ENCODE peak calls at places on chromosomes 13 and 19, in nine cellular contexts. One of them, this sample, is unnamed.

GRCh38 chr13:106533101-106533939 is 2.1 kb downstream of the EFNB2 start:
- DNase-seq in transverse colon: peak; percentile 89
- DNase-seq in aorta: peak; percentile 91
- DNase-seq in pancreas: peak; percentile 89
- DNase-seq in tibial artery: peak; percentile 77
- DNase-seq in psoas muscle: peak; percentile 78
- DNase-seq in heart right ventricle: peak; percentile 86
- DNase-seq in thyroid gland: peak; percentile 90
- DNase-seq in suprapubic skin: peak; percentile 87
- DNase-seq in this sample: no peak

GRCh38 chr13:80744147-80744914 is 403.4 kb upstream of the SPRY2 start:
- DNase-seq in heart right ventricle: no peak
- DNase-seq in pancreas: no peak
- DNase-seq in thyroid gland: no peak
- DNase-seq in suprapubic skin: no peak
- DNase-seq in psoas muscle: no peak
- DNase-seq in tibial artery: no peak
- DNase-seq in aorta: no peak
- DNase-seq in transverse colon: no peak
- DNase-seq in this sample: no peak

GRCh38 chr13:114282143-114282685 is 813 bp downstream of the UPF3A start:
- DNase-seq in aorta: peak; percentile 53
- DNase-seq in tibial artery: peak; percentile 29
- DNase-seq in heart right ventricle: peak; percentile 38
- DNase-seq in thyroid gland: peak; percentile 42
- DNase-seq in psoas muscle: peak; percentile 29
- DNase-seq in suprapubic skin: peak; percentile 83
- DNase-seq in pancreas: peak; percentile 72
- DNase-seq in transverse colon: peak; percentile 44
- DNase-seq in this sample: no peak

GRCh38 chr19:38362076-38362945 is 12.1 kb upstream of the PSMD8 start:
- DNase-seq in tibial artery: peak; percentile 72
- DNase-seq in transverse colon: peak; percentile 89
- DNase-seq in suprapubic skin: peak; percentile 92
- DNase-seq in pancreas: peak; percentile 89
- DNase-seq in psoas muscle: peak; percentile 83
- DNase-seq in thyroid gland: peak; percentile 82
- DNase-seq in heart right ventricle: peak; percentile 86
- DNase-seq in aorta: peak; percentile 92
- DNase-seq in this sample: peak; percentile 58

GRCh38 chr13:110882972-110883371 is 31.9 kb downstream of the ANKRD10 start:
- DNase-seq in heart right ventricle: no peak
- DNase-seq in aorta: no peak
- DNase-seq in psoas muscle: no peak
- DNase-seq in suprapubic skin: no peak
- DNase-seq in thyroid gland: no peak
- DNase-seq in pancreas: no peak
- DNase-seq in transverse colon: no peak
- DNase-seq in tibial artery: no peak
- DNase-seq in this sample: no peak

GRCh38 chr19:4597975-4598671 is 38.6 kb upstream of the SEMA6B start:
- DNase-seq in pancreas: no peak
- DNase-seq in aorta: peak; percentile 61
- DNase-seq in psoas muscle: no peak
- DNase-seq in tibial artery: no peak
- DNase-seq in suprapubic skin: no peak
- DNase-seq in transverse colon: peak; percentile 40
- DNase-seq in heart right ventricle: peak; percentile 52
- DNase-seq in thyroid gland: no peak
- DNase-seq in this sample: no peak

GRCh38 chr19:57655443-57655842 is 13.3 kb upstream of the ZSCAN4 start:
- DNase-seq in pancreas: no peak
- DNase-seq in aorta: no peak
- DNase-seq in psoas muscle: no peak
- DNase-seq in suprapubic skin: no peak
- DNase-seq in tibial artery: no peak
- DNase-seq in transverse colon: no peak
- DNase-seq in heart right ventricle: no peak
- DNase-seq in thyroid gland: no peak
- DNase-seq in this sample: no peak

GRCh38 chr13:25990801-25991200 is 61.0 kb downstream of the SHISA2 start:
- DNase-seq in aorta: no peak
- DNase-seq in suprapubic skin: no peak
- DNase-seq in transverse colon: no peak
- DNase-seq in pancreas: no peak
- DNase-seq in heart right ventricle: no peak
- DNase-seq in psoas muscle: no peak
- DNase-seq in thyroid gland: no peak
- DNase-seq in tibial artery: no peak
- DNase-seq in this sample: no peak

GRCh38 chr13:45511310-45512147 is 46.8 kb downstream of the COG3 start:
- DNase-seq in suprapubic skin: no peak
- DNase-seq in pancreas: no peak
- DNase-seq in thyroid gland: peak; percentile 9
- DNase-seq in heart right ventricle: no peak
- DNase-seq in psoas muscle: no peak
- DNase-seq in tibial artery: no peak
- DNase-seq in aorta: no peak
- DNase-seq in transverse colon: no peak
- DNase-seq in this sample: peak; percentile 43

GRCh38 chr13:59546178-59546577 is 617.5 kb downstream of the DIAPH3 start:
- DNase-seq in pancreas: no peak
- DNase-seq in thyroid gland: no peak
- DNase-seq in aorta: no peak
- DNase-seq in psoas muscle: no peak
- DNase-seq in tibial artery: no peak
- DNase-seq in transverse colon: no peak
- DNase-seq in suprapubic skin: no peak
- DNase-seq in heart right ventricle: no peak
- DNase-seq in this sample: no peak

GRCh38 chr19:49538643-49539042 is 10.8 kb downstream of the RCN3 start:
- DNase-seq in suprapubic skin: no peak
- DNase-seq in aorta: no peak
- DNase-seq in tibial artery: no peak
- DNase-seq in thyroid gland: no peak
- DNase-seq in pancreas: no peak
- DNase-seq in psoas muscle: no peak
- DNase-seq in transverse colon: no peak
- DNase-seq in heart right ventricle: no peak
- DNase-seq in this sample: no peak

GRCh38 chr19:49889687-49890348 is 6.9 kb downstream of the IL4I1 start:
- DNase-seq in suprapubic skin: no peak
- DNase-seq in psoas muscle: peak; percentile 82
- DNase-seq in tibial artery: peak; percentile 69
- DNase-seq in transverse colon: peak; percentile 71
- DNase-seq in heart right ventricle: peak; percentile 80
- DNase-seq in pancreas: peak; percentile 68
- DNase-seq in thyroid gland: peak; percentile 75
- DNase-seq in aorta: peak; percentile 83
- DNase-seq in this sample: peak; percentile 53

GRCh38 chr19:36417752-36418286 is 625 bp downstream of the ZFP82 start:
- DNase-seq in tibial artery: no peak
- DNase-seq in aorta: peak; percentile 41
- DNase-seq in thyroid gland: no peak
- DNase-seq in pancreas: no peak
- DNase-seq in heart right ventricle: peak; percentile 13
- DNase-seq in psoas muscle: no peak
- DNase-seq in transverse colon: no peak
- DNase-seq in suprapubic skin: no peak
- DNase-seq in this sample: no peak

GRCh38 chr19:13149628-13150186 is 468 bp downstream of the STX10 start:
- DNase-seq in aorta: peak; percentile 82
- DNase-seq in psoas muscle: peak; percentile 62
- DNase-seq in pancreas: peak; percentile 89
- DNase-seq in transverse colon: peak; percentile 68
- DNase-seq in tibial artery: no peak
- DNase-seq in thyroid gland: peak; percentile 63
- DNase-seq in heart right ventricle: peak; percentile 58
- DNase-seq in suprapubic skin: no peak
- DNase-seq in this sample: no peak

GRCh38 chr19:41357746-41358145 is 4.0 kb upstream of the TGFB1 start:
- DNase-seq in thyroid gland: no peak
- DNase-seq in aorta: no peak
- DNase-seq in heart right ventricle: no peak
- DNase-seq in psoas muscle: no peak
- DNase-seq in transverse colon: no peak
- DNase-seq in pancreas: no peak
- DNase-seq in tibial artery: no peak
- DNase-seq in suprapubic skin: no peak
- DNase-seq in this sample: no peak
- H3K4me1 ChIP-seq in thyroid gland: peaks cover 12% of the 10 kb centered on the region
- H3K4me1 ChIP-seq in aorta: no peaks in the 10 kb centered on the region
- H3K4me1 ChIP-seq in heart right ventricle: peaks cover 27% of the 10 kb centered on the region
- H3K4me1 ChIP-seq in psoas muscle: peaks cover 3% of the 10 kb centered on the region
- H3K4me1 ChIP-seq in transverse colon: peaks cover 20% of the 10 kb centered on the region
- H3K4me1 ChIP-seq in pancreas: peaks cover 2% of the 10 kb centered on the region
- H3K4me1 ChIP-seq in tibial artery: no peaks in the 10 kb centered on the region
- H3K4me1 ChIP-seq in suprapubic skin: peaks cover 33% of the 10 kb centered on the region
- H3K4me1 ChIP-seq in this sample: peaks cover 11% of the 10 kb centered on the region

GRCh38 chr19:10748924-10749434 is 31.1 kb downstream of the DNM2 start:
- DNase-seq in psoas muscle: peak; percentile 39
- DNase-seq in transverse colon: peak; percentile 86
- DNase-seq in thyroid gland: peak; percentile 45
- DNase-seq in suprapubic skin: no peak
- DNase-seq in tibial artery: no peak
- DNase-seq in heart right ventricle: peak; percentile 60
- DNase-seq in aorta: peak; percentile 67
- DNase-seq in pancreas: peak; percentile 95
- DNase-seq in this sample: peak; percentile 56

GRCh38 chr19:10747271-10747670 is 29.4 kb downstream of the DNM2 start:
- DNase-seq in tibial artery: no peak
- DNase-seq in thyroid gland: no peak
- DNase-seq in suprapubic skin: no peak
- DNase-seq in aorta: no peak
- DNase-seq in heart right ventricle: no peak
- DNase-seq in transverse colon: peak; percentile 88
- DNase-seq in psoas muscle: no peak
- DNase-seq in pancreas: peak; percentile 44
- DNase-seq in this sample: no peak

GRCh38 chr19:10747674-10748073 is 29.8 kb downstream of the DNM2 start:
- DNase-seq in aorta: no peak
- DNase-seq in transverse colon: peak; percentile 45
- DNase-seq in thyroid gland: no peak
- DNase-seq in suprapubic skin: no peak
- DNase-seq in heart right ventricle: no peak
- DNase-seq in tibial artery: no peak
- DNase-seq in pancreas: no peak
- DNase-seq in psoas muscle: no peak
- DNase-seq in this sample: no peak

GRCh38 chr19:10749435-10750384 is 31.8 kb downstream of the DNM2 start:
- DNase-seq in psoas muscle: no peak
- DNase-seq in aorta: no peak
- DNase-seq in tibial artery: no peak
- DNase-seq in pancreas: peak; percentile 86
- DNase-seq in suprapubic skin: no peak
- DNase-seq in transverse colon: peak; percentile 84
- DNase-seq in thyroid gland: no peak
- DNase-seq in heart right ventricle: no peak
- DNase-seq in this sample: no peak

GRCh38 chr19:10748195-10748923 is 30.5 kb downstream of the DNM2 start:
- DNase-seq in tibial artery: no peak
- DNase-seq in suprapubic skin: no peak
- DNase-seq in psoas muscle: no peak
- DNase-seq in thyroid gland: no peak
- DNase-seq in transverse colon: no peak
- DNase-seq in aorta: no peak
- DNase-seq in pancreas: peak; percentile 64
- DNase-seq in heart right ventricle: no peak
- DNase-seq in this sample: no peak
- H3K4me1 ChIP-seq in tibial artery: peaks cover 28% of the 10 kb centered on the region
- H3K4me1 ChIP-seq in suprapubic skin: peaks cover 77% of the 10 kb centered on the region
- H3K4me1 ChIP-seq in psoas muscle: peaks cover 47% of the 10 kb centered on the region
- H3K4me1 ChIP-seq in thyroid gland: peaks cover 58% of the 10 kb centered on the region
- H3K4me1 ChIP-seq in transverse colon: peaks cover 97% of the 10 kb centered on the region
- H3K4me1 ChIP-seq in aorta: no peaks in the 10 kb centered on the region
- H3K4me1 ChIP-seq in pancreas: peaks cover 55% of the 10 kb centered on the region
- H3K4me1 ChIP-seq in heart right ventricle: peaks cover 83% of the 10 kb centered on the region
- H3K4me1 ChIP-seq in this sample: peaks cover 70% of the 10 kb centered on the region

DNA sequence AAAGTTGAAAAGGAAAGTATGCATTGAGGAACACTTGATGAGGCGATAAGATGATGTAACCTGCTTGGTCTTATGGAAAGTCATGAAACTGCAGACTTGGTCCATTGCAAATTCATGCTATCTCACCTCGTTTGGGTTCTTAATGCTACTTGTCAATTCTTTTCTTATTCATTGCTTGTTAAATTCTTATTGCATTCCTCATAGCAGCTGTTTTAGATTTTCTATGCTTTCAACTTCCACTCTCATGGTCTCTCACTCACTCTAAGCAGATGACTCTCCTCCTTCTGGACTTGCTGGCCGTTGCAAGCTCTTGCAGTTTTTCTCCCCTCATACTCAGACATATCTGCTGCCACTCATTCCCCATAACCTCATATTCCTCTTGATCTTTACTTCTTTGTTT is 67.8 kb upstream of the CSNK1A1L start:
- DNase-seq in suprapubic skin: no peak
- DNase-seq in aorta: no peak
- DNase-seq in thyroid gland: no peak
- DNase-seq in tibial artery: no peak
- DNase-seq in heart right ventricle: no peak
- DNase-seq in transverse colon: no peak
- DNase-seq in pancreas: no peak
- DNase-seq in psoas muscle: no peak
- DNase-seq in this sample: no peak
- H3K4me1 ChIP-seq in suprapubic skin: peaks cover 15% of the 10 kb centered on the region
- H3K4me1 ChIP-seq in aorta: no peaks in the 10 kb centered on the region
- H3K4me1 ChIP-seq in thyroid gland: no peaks in the 10 kb centered on the region
- H3K4me1 ChIP-seq in tibial artery: no peaks in the 10 kb centered on the region
- H3K4me1 ChIP-seq in heart right ventricle: no peaks in the 10 kb centered on the region
- H3K4me1 ChIP-seq in transverse colon: peaks cover 14% of the 10 kb centered on the region
- H3K4me1 ChIP-seq in pancreas: no peaks in the 10 kb centered on the region
- H3K4me1 ChIP-seq in psoas muscle: no peaks in the 10 kb centered on the region
- H3K4me1 ChIP-seq in this sample: no peaks in the 10 kb centered on the region

GRCh38 chr19:11422163-11423068 is 3.3 kb upstream of the RGL3 start:
- DNase-seq in heart right ventricle: peak; percentile 87
- DNase-seq in psoas muscle: peak; percentile 70
- DNase-seq in tibial artery: peak; percentile 79
- DNase-seq in transverse colon: peak; percentile 87
- DNase-seq in suprapubic skin: peak; percentile 91
- DNase-seq in aorta: peak; percentile 93
- DNase-seq in pancreas: peak; percentile 91
- DNase-seq in thyroid gland: peak; percentile 89
- DNase-seq in this sample: no peak

GRCh38 chr19:11420894-11421606 is 1.9 kb upstream of the RGL3 start:
- DNase-seq in heart right ventricle: peak; percentile 54
- DNase-seq in thyroid gland: peak; percentile 6
- DNase-seq in transverse colon: no peak
- DNase-seq in psoas muscle: peak; percentile 42
- DNase-seq in pancreas: peak; percentile 74
- DNase-seq in aorta: peak; percentile 81
- DNase-seq in suprapubic skin: no peak
- DNase-seq in tibial artery: peak; percentile 30
- DNase-seq in this sample: no peak

GRCh38 chr19:11423164-11423803 is 4.2 kb upstream of the RGL3 start:
- DNase-seq in heart right ventricle: no peak
- DNase-seq in tibial artery: no peak
- DNase-seq in pancreas: peak; percentile 72
- DNase-seq in suprapubic skin: no peak
- DNase-seq in aorta: no peak
- DNase-seq in psoas muscle: no peak
- DNase-seq in thyroid gland: no peak
- DNase-seq in transverse colon: no peak
- DNase-seq in this sample: no peak

GRCh38 chr19:11420429-11420893 is 1.3 kb upstream of the RGL3 start:
- DNase-seq in pancreas: peak; percentile 67
- DNase-seq in heart right ventricle: peak; percentile 78
- DNase-seq in tibial artery: peak; percentile 79
- DNase-seq in thyroid gland: peak; percentile 52
- DNase-seq in aorta: peak; percentile 76
- DNase-seq in suprapubic skin: no peak
- DNase-seq in transverse colon: no peak
- DNase-seq in psoas muscle: peak; percentile 72
- DNase-seq in this sample: no peak

GRCh38 chr19:11421607-11422098 is 2.5 kb upstream of the RGL3 start:
- DNase-seq in aorta: peak; percentile 78
- DNase-seq in heart right ventricle: peak; percentile 72
- DNase-seq in transverse colon: peak; percentile 63
- DNase-seq in suprapubic skin: no peak
- DNase-seq in tibial artery: peak; percentile 35
- DNase-seq in pancreas: peak; percentile 76
- DNase-seq in psoas muscle: peak; percentile 42
- DNase-seq in thyroid gland: peak; percentile 43
- DNase-seq in this sample: no peak
- H3K4me1 ChIP-seq in aorta: no peaks in the 10 kb centered on the region
- H3K4me1 ChIP-seq in heart right ventricle: peaks cover 44% of the 10 kb centered on the region
- H3K4me1 ChIP-seq in transverse colon: peaks cover 49% of the 10 kb centered on the region
- H3K4me1 ChIP-seq in suprapubic skin: peaks cover 54% of the 10 kb centered on the region
- H3K4me1 ChIP-seq in tibial artery: peaks cover 29% of the 10 kb centered on the region
- H3K4me1 ChIP-seq in pancreas: no peaks in the 10 kb centered on the region
- H3K4me1 ChIP-seq in psoas muscle: no peaks in the 10 kb centered on the region
- H3K4me1 ChIP-seq in thyroid gland: peaks cover 53% of the 10 kb centered on the region
- H3K4me1 ChIP-seq in this sample: peaks cover 9% of the 10 kb centered on the region